ENCODE peak calls at places on chromosomes 7 and 10, in four cellular contexts. V is GM12865, D is cardiac muscle cell, E is IMR-90. T is an unnamed sample.

GRCh38 chr10:60524541-60524940 is 134.9 kb upstream of the ANK3 start:
- DNase-seq in V (no peak), D (no peak), E (peak), T (peak)

GRCh38 chr7:159130820-159131219 is 13.8 kb downstream of the VIPR2 start:
- DNase-seq in V (no peak), D (no peak), E (no peak), T (no peak)

GRCh38 chr7:93014410-93014809 is 103.4 kb downstream of the SAMD9 start:
- DNase-seq in V (no peak), D (no peak), E (no peak), T (no peak)

GRCh38 chr7:148383651-148384050 is 206.9 kb upstream of the C7orf33 start:
- DNase-seq in V (no peak), D (no peak), E (no peak), T (no peak)

GRCh38 chr7:148849393-148850098 is 34.5 kb downstream of the EZH2 start:
- DNase-seq in V (no peak), D (peak), E (no peak), T (no peak)

GRCh38 chr10:80274396-80275134 is 14.9 kb downstream of the MAT1A start:
- DNase-seq in V (no peak), D (no peak), E (no peak), T (no peak)

GRCh38 chr10:1268856-1269255 is 212.7 kb downstream of the WDR37 start:
- DNase-seq in V (no peak), D (no peak), E (no peak), T (no peak)

GRCh38 chr10:71135276-71135675 is 77.1 kb upstream of the UNC5B start:
- DNase-seq in V (no peak), D (no peak), E (no peak), T (no peak)

GRCh38 chr10:96390460-96390864 is 31.7 kb upstream of the OPALIN start:
- DNase-seq in V (no peak), D (no peak), E (no peak), T (no peak)

GRCh38 chr10:2488606-2489005 is 578.7 kb upstream of the PFKP start:
- DNase-seq in V (no peak), D (no peak), E (no peak), T (no peak)

GRCh38 chr10:88853155-88853554 is 1.5 kb upstream of the ANKRD22 start:
- DNase-seq in V (no peak), D (no peak), E (no peak), T (no peak)

GRCh38 chr7:110544199-110544598 is 546.7 kb upstream of the LRRN3 start:
- DNase-seq in V (no peak), D (no peak), E (peak), T (no peak)

GRCh38 chr10:131440405-131441360 is 129.2 kb upstream of the TCERG1L start:
- DNase-seq in V (no peak), D (no peak), E (no peak), T (no peak)

GRCh38 chr10:127983701-127984100 is 76.8 kb downstream of the PTPRE start:
- DNase-seq in V (no peak), D (no peak), E (no peak), T (no peak)

GRCh38 chr10:105258036-105258673 is 617.1 kb downstream of the SORCS3 start:
- DNase-seq in V (no peak), D (no peak), E (no peak), T (no peak)

GRCh38 chr10:105253843-105254242 is 612.8 kb downstream of the SORCS3 start:
- DNase-seq in V (no peak), D (no peak), E (no peak), T (no peak)

GRCh38 chr10:105247831-105248499 is 606.9 kb downstream of the SORCS3 start:
- DNase-seq in V (no peak), D (no peak), E (no peak), T (no peak)

GRCh38 chr10:105258674-105259065 is 617.6 kb downstream of the SORCS3 start:
- DNase-seq in V (no peak), D (no peak), E (no peak), T (no peak)

GRCh38 chr10:105252908-105253307 is 611.8 kb downstream of the SORCS3 start:
- DNase-seq in V (no peak), D (no peak), E (no peak), T (no peak)
- TF ChIP-seq CTCF in V (no peak), D (no peak), E (no peak), T (no peak)

DNA sequence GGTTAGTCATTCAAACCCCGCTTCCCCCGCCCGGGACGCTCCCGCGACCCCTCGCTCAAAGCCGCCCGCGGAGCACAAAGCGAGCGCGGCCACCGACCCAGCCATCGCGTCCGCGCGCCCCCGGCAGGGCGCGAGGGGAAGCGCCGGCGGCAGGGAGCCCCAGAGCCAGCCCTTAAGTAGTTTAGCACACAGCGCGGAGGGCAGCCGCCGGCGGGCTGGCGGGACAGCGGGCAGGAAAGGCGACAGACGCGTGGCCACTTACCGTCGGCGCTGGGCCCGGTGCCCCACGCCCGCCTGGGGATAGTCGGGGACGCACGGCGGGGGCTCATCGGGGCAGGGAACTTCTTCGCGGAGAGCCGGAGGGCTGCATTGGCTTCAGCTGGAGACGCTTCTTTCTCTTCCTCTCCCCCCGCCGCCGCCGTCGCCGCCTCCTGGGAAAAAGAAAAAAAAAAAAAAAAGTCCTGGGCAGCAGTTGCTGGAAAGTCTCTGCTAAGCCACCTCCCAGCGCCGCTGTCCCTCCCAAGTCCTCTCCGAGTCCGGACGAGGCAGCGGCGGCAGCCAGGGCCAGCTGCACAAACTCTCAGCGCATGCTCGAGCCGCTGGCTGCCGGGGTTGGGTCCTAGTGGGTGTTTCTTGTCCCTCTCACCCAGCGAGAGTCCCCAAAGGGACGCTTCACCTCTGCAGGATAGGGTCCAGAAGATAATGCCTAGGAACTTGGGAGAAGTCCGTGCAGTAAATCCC is at the start of gene TSPAN12:
- DNase-seq in V (peak), D (peak), E (peak), T (peak)
- TF ChIP-seq CTCF in V (peak), D (peak), E (peak), T (peak)

DNA sequence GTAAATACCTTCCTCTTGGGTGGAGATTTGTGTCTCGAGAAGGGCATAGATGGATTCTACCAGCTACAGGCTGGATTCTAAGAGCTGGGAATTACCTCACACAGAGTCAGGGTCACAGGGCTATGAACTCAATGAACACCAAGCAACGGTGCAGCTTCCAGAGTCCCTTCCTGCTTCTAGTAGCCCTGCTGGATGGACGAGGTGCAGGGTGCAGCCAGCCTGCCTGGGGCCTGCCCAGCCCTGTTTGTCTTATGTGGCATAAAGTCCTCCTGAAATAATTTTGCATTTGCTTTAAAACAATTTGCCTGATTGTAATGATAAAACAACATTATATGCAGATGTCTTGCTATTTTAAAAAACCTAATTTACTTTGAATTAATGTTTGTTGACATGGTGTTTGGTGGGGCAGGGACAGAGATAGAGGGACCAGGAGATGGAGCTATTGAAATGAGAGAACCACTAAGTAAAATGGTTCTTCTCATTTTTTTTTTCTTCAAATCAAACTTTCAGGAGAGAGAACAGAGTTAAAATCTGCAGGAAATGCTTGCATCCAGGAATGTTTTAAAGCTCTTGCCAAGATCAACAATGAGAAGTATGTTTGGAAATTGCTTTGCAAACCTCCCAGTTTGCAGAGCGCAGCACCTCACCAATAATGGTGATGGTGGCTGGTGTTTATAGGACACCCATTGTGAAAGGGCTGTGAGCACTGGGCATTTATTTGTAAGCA is 305.4 kb upstream of the PODXL start:
- DNase-seq in V (no peak), D (no peak), E (peak), T (no peak)
- TF ChIP-seq CTCF in V (no peak), D (no peak), E (no peak), T (no peak)

GRCh38 chr7:116787881-116788280 is 74.5 kb upstream of the CAPZA2 start:
- DNase-seq in V (no peak), D (no peak), E (no peak), T (no peak)

GRCh38 chr7:116784647-116785046 is 77.7 kb upstream of the CAPZA2 start:
- DNase-seq in V (no peak), D (no peak), E (no peak), T (no peak)

GRCh38 chr7:116785851-116786250 is 76.5 kb upstream of the CAPZA2 start:
- DNase-seq in V (no peak), D (no peak), E (no peak), T (no peak)

GRCh38 chr7:116788542-116789197 is 73.7 kb upstream of the CAPZA2 start:
- DNase-seq in V (no peak), D (no peak), E (peak), T (no peak)

GRCh38 chr7:116786791-116787443 is 75.5 kb upstream of the CAPZA2 start:
- DNase-seq in V (peak), D (peak), E (peak), T (peak)
- TF ChIP-seq CTCF in V (peak), D (peak), E (peak), T (no peak)

GRCh38 chr7:150420242-150420641 is 30.2 kb upstream of the GIMAP8 start:
- DNase-seq in V (no peak), D (no peak), E (no peak), T (no peak)

GRCh38 chr7:150415161-150416160 is 35.0 kb upstream of the GIMAP8 start:
- DNase-seq in V (no peak), D (no peak), E (no peak), T (no peak)

GRCh38 chr7:150417239-150417638 is 33.2 kb upstream of the GIMAP8 start:
- DNase-seq in V (no peak), D (no peak), E (no peak), T (no peak)

GRCh38 chr7:150420987-150421674 is 29.3 kb upstream of the GIMAP8 start:
- DNase-seq in V (peak), D (peak), E (peak), T (peak)

DNA sequence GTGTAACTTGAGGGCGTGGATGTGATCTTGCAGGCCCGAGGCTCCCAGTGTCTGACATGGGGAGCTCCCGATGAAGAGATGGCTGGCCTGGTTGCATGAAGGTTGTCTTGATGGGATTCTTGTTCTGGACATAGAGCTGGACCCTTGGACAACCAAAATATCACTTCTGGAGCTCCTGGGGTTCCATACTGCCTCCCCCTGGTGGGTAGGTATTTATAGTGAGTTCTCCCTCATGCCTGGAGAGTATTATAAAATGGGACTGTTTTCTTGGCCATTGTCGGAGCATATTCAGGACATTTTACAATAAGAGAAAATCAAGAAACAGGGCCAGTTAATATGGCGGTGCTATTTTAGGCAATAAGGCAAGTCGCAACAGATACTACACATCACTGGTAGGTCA is 32.6 kb upstream of the GIMAP8 start:
- DNase-seq in V (no peak), D (no peak), E (no peak), T (no peak)
- TF ChIP-seq CTCF in V (peak), D (no peak), E (peak), T (peak)

GRCh38 chr7:16409777-16410176 is 11.6 kb downstream of the CRPPA start:
- DNase-seq in V (no peak), D (no peak), E (peak), T (no peak)
- TF ChIP-seq CTCF in V (no peak), D (peak), E (peak), T (no peak)

DNA sequence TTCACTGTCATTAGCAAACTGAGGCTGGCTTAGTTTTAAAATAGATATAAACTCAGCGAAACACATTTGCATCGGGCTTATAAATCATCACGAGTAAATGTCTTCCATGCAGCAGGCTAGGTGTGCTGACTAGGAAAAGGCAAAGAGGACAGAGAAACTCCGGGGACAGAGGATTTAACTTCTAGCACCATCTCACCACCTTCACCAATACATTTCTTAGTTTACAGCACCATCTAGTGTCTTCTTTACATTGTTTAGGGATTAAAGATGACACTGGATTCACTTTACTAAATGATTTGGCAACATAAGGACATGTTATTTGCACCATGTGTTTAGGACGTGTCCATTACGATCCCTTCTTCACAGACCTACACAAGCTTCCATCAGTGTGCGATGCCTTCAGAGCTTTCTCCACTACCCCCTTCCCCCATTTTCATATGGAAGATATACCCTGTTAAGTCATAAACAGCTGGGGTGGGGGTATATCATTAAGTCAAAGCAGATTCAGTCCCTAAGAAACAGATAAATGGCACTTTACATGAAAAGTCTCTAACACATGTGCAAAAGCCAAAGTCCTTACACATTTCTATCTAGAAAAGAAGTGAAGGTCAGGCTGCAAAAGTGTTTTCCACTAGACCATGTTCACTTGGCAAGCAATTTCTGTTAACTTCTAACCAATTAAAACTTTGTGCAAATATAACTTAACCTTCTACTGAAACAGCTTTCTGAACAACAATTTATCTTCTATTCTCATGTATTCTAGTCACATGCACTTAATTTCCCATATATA is 103.3 kb downstream of the GRB10 start:
- DNase-seq in V (peak), D (peak), E (peak), T (no peak)
- TF ChIP-seq CTCF in V (peak), D (peak), E (peak), T (peak)

T was measured in activated CD8-positive, alpha-beta T cell treated with anti-CD3 and anti-CD28 coated beads for 36 hours.